ENCODE peak calls at places on chromosomes 12 and 14, in eight cellular contexts. P, G, J, C, D, A, U and F are unnamed samples.

GRCh38 chr12:68749861-68750260 is 3.9 kb downstream of the SLC35E3 start:
- DNase-seq in P (no peak), G (no peak), J (no peak), C (no peak), D (no peak), A (no peak), U (no peak), F (no peak)

GRCh38 chr12:54047160-54047963 is 6.3 kb upstream of the HOXC4 start:
- DNase-seq in P (no peak), G (no peak), J (no peak), C (no peak), D (no peak), A (no peak), U (no peak), F (no peak)

GRCh38 chr12:62986844-62987243 is 51.9 kb upstream of the PPM1H start:
- DNase-seq in P (no peak), G (peak; percentile 75), J (no peak), C (no peak), D (no peak), A (no peak), U (no peak), F (no peak)

GRCh38 chr12:99911076-99911475 is 73.7 kb downstream of the ANKS1B start:
- DNase-seq in P (no peak), G (peak; percentile 91), J (no peak), C (no peak), D (no peak), A (no peak), U (peak; percentile 50), F (peak; percentile 61)

GRCh38 chr14:22418631-22419030 is 170.4 kb downstream of the DAD1 start:
- DNase-seq in P (no peak), G (no peak), J (no peak), C (peak; percentile 5), D (no peak), A (no peak), U (no peak), F (no peak)

GRCh38 chr14:38107216-38107631 is 100.5 kb upstream of the SSTR1 start:
- DNase-seq in P (no peak), G (peak; percentile 28), J (no peak), C (no peak), D (no peak), A (no peak), U (no peak), F (no peak)

GRCh38 chr12:98896938-98897337 is 251.8 kb downstream of the APAF1 start:
- DNase-seq in P (no peak), G (no peak), J (no peak), C (no peak), D (no peak), A (no peak), U (no peak), F (no peak)

GRCh38 chr12:70994217-70994788 is 73.8 kb upstream of the PTPRR start:
- DNase-seq in P (no peak), G (peak; percentile 58), J (no peak), C (no peak), D (no peak), A (no peak), U (no peak), F (no peak)

GRCh38 chr14:92501891-92502351 is 11.7 kb upstream of the RIN3 start:
- DNase-seq in P (no peak), G (peak; percentile 64), J (no peak), C (no peak), D (no peak), A (no peak), U (no peak), F (no peak)

GRCh38 chr12:115166698-115167315 is 482.8 kb upstream of the TBX3 start:
- DNase-seq in P (no peak), G (peak; percentile 34), J (no peak), C (no peak), D (no peak), A (no peak), U (no peak), F (no peak)

GRCh38 chr12:20248646-20249045 is 119.7 kb upstream of the PDE3A start:
- DNase-seq in P (no peak), G (no peak), J (no peak), C (no peak), D (no peak), A (no peak), U (no peak), F (no peak)

GRCh38 chr12:61513972-61514371 is 746.2 kb upstream of the USP15 start:
- DNase-seq in P (no peak), G (no peak), J (no peak), C (no peak), D (no peak), A (no peak), U (no peak), F (no peak)

GRCh38 chr12:30457621-30458289 is 237.9 kb downstream of the IPO8 start:
- DNase-seq in P (no peak), G (peak; percentile 88), J (no peak), C (peak; percentile 14), D (no peak), A (peak; percentile 10), U (peak; percentile 11), F (no peak)

GRCh38 chr14:73796881-73797539 is 54.6 kb upstream of the PTGR2 start:
- DNase-seq in P (no peak), G (no peak), J (no peak), C (no peak), D (no peak), A (no peak), U (no peak), F (no peak)

GRCh38 chr14:94010625-94011024 is 13.5 kb downstream of the CCDC197 start:
- DNase-seq in P (no peak), G (no peak), J (no peak), C (no peak), D (no peak), A (no peak), U (no peak), F (no peak)

GRCh38 chr14:91985008-91985407 is 37.5 kb upstream of the FBLN5 start:
- DNase-seq in P (no peak), G (peak; percentile 13), J (no peak), C (no peak), D (no peak), A (no peak), U (no peak), F (no peak)

GRCh38 chr12:127770123-127770522 is 496.8 kb upstream of the TMEM132C start:
- DNase-seq in P (no peak), G (no peak), J (no peak), C (peak; percentile 34), D (no peak), A (no peak), U (no peak), F (no peak)

GRCh38 chr14:89417469-89418225 is 614 bp upstream of the FOXN3 start:
- DNase-seq in P (peak; percentile 86), G (peak; percentile 80), J (peak; percentile 60), C (peak; percentile 61), D (no peak), A (peak; percentile 75), U (peak; percentile 76), F (no peak)

GRCh38 chr12:64252708-64253107 is 30.6 kb upstream of the KICS2 start:
- DNase-seq in P (no peak), G (no peak), J (no peak), C (no peak), D (no peak), A (no peak), U (peak; percentile 26), F (no peak)

GRCh38 chr12:42696424-42697149 is 107.0 kb upstream of the PRICKLE1 start:
- DNase-seq in P (peak; percentile 92), G (no peak), J (peak; percentile 47), C (no peak), D (no peak), A (peak; percentile 90), U (peak; percentile 32), F (no peak)

GRCh38 chr14:105337966-105338365 is 23.4 kb downstream of the PACS2 start:
- DNase-seq in P (peak; percentile 62), G (no peak), J (peak; percentile 55), C (no peak), D (no peak), A (peak; percentile 29), U (peak; percentile 86), F (no peak)

DNA sequence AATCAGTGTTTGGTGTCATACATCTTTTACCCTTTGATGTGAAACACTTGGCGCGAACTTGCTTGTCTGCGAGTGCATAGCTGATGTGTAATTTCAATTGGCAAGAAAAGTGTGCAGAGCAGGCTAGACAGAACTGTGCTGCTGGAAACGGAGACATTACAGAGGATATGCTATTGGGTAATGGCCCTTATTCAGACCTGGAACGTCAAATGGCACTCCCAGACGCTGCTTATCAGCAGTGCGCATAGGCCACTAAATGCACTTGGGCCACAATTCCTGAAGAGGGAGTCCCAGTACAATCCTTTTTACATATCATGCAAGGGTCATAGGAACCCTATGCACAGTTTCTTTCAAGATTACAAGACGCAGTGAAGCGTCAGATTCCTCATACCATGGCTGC is 15.7 kb upstream of the SLC10A1 start:
- DNase-seq in P (no peak), G (peak; percentile 24), J (no peak), C (no peak), D (no peak), A (no peak), U (no peak), F (no peak)
- TF ChIP-seq CTCF in P (no peak), G (peak; percentile 26), J (no peak), C (no peak), D (no peak), A (no peak), U (no peak), F (peak; percentile 16)

GRCh38 chr12:6222009-6222702 is 22.0 kb downstream of the CD9 start:
- DNase-seq in P (no peak), G (peak; percentile 75), J (peak; percentile 70), C (no peak), D (no peak), A (no peak), U (peak; percentile 65), F (no peak)
- H3K27ac ChIP-seq in P (peak overlapping the region; percentile 96), G (peak overlapping the region; percentile 43), J (peak overlapping the region; percentile 42), C (no peak overlapping the region), D (no peak overlapping the region), A (no peak overlapping the region), U (peak overlapping the region; percentile 23), F (no peak overlapping the region)

DNA sequence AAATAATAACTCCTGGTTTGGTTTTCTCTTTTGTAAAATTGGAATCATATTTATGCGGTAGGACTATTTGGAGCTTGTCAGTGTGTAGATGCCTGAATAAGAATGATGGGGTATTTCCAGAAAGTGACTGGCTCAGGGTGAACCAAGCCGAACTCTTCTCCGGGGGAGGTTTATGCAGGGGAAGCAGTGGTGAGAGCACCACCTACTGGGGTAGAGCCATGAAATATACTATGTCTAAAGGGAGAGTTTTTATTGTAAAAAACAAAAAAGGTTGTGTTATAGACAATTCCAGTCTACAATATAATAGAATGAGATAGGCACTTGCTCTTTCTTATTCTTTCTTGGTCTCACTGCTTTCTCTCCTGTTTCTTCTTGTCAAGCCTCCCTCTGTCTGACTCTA is 222.9 kb upstream of the SLC16A7 start:
- DNase-seq in P (no peak), G (peak; percentile 52), J (no peak), C (no peak), D (no peak), A (no peak), U (no peak), F (peak; percentile 2)
- TF ChIP-seq CTCF in P (no peak), G (peak; percentile 69), J (no peak), C (peak; percentile 40), D (no peak), A (no peak), U (no peak), F (peak; percentile 36)

DNA sequence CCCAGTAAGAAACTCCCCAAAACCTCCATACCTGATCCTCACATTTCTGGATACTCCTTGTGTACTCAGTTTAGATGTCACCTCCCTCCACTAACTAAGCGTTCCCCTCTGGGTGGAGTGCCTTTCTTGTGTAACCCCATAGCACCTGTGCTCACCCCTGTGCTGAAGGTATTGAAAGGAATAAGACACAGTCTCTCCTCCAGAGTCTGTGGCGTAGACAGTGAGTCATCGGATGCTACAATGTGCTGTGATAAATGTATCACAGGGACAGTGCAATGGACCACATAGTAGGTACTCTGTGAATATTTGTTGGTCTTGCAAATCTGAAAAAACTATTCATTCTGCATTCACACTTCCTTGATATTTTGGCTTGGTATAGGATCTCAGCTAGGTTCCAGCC is 30.8 kb downstream of the TSPAN9 start:
- DNase-seq in P (no peak), G (peak; percentile 11), J (no peak), C (no peak), D (no peak), A (no peak), U (no peak), F (no peak)
- H3K27ac ChIP-seq in P (no peak overlapping the region), G (no peak overlapping the region), J (no peak overlapping the region), C (peak overlapping the region; percentile 77), D (no peak overlapping the region), A (no peak overlapping the region), U (no peak overlapping the region), F (no peak overlapping the region)